ENCODE peak calls at places on chromosomes 11 and 22, in eight cellular contexts. A is GM23338, K is mesendoderm, T is tibial nerve, R is ovary, H is fibroblast of lung, Q is HAP-1, L is GM23248. D is an unnamed sample.

GRCh38 chr11:102883132-102883531 is 8.3 kb upstream of the MMP12 start:
- DNase-seq in A (no peak), K (no peak), T (no peak), R (no peak), H (no peak), Q (no peak), L (peak; percentile 30), D (no peak)

GRCh38 chr11:130874396-130874795 is 41.9 kb downstream of the SNX19 start:
- DNase-seq in A (no peak), K (peak; percentile 68), T (no peak), R (no peak), H (no peak), Q (no peak), L (peak; percentile 73), D (no peak)

GRCh38 chr22:37051629-37052385 is at the start of gene KCTD17:
- DNase-seq in A (peak; percentile 79), K (peak; percentile 76), T (peak; percentile 30), R (peak; percentile 63), H (peak; percentile 60), Q (peak; percentile 60), L (peak; percentile 94), D (no peak)

GRCh38 chr22:17349172-17349571 is 20.1 kb upstream of the CECR2 start:
- DNase-seq in A (no peak), K (no peak), T (no peak), R (no peak), H (no peak), Q (no peak), L (no peak), D (no peak)

GRCh38 chr11:129894281-129895125 is 875 bp downstream of the NFRKB start:
- DNase-seq in A (no peak), K (no peak), T (no peak), R (no peak), H (peak; percentile 4), Q (no peak), L (peak; percentile 59), D (no peak)

GRCh38 chr11:39678996-39679395 is 1780.5 kb downstream of the LRRC4C start:
- DNase-seq in A (no peak), K (no peak), T (no peak), R (no peak), H (no peak), Q (no peak), L (no peak), D (no peak)

GRCh38 chr11:13008625-13009475 is at the start of gene RASSF10:
- DNase-seq in A (peak; percentile 94), K (peak; percentile 95), T (no peak), R (no peak), H (no peak), Q (no peak), L (peak; percentile 35), D (peak; percentile 82)

GRCh38 chr11:92932023-92932422 is 37.4 kb upstream of the MTNR1B start:
- DNase-seq in A (no peak), K (peak; percentile 78), T (no peak), R (no peak), H (no peak), Q (no peak), L (peak; percentile 28), D (no peak)

GRCh38 chr22:28953976-28954880 is 70.9 kb downstream of the ZNRF3 start:
- DNase-seq in A (no peak), K (no peak), T (no peak), R (no peak), H (no peak), Q (no peak), L (no peak), D (no peak)

GRCh38 chr11:33893711-33894401 is 2.0 kb upstream of the LMO2 start:
- DNase-seq in A (no peak), K (no peak), T (no peak), R (no peak), H (no peak), Q (no peak), L (no peak), D (no peak)

GRCh38 chr11:118889796-118890195 is 6.1 kb downstream of the CXCR5 start:
- DNase-seq in A (no peak), K (peak; percentile 32), T (no peak), R (no peak), H (no peak), Q (no peak), L (peak; percentile 94), D (no peak)

GRCh38 chr11:280762-281485 is 2.7 kb downstream of the NLRP6 start:
- DNase-seq in A (peak; percentile 51), K (no peak), T (no peak), R (no peak), H (no peak), Q (no peak), L (peak; percentile 20), D (peak; percentile 57)

GRCh38 chr11:1916986-1917522 is 2.4 kb upstream of the TNNT3 start:
- DNase-seq in A (no peak), K (no peak), T (no peak), R (no peak), H (no peak), Q (no peak), L (no peak), D (no peak)

DNA sequence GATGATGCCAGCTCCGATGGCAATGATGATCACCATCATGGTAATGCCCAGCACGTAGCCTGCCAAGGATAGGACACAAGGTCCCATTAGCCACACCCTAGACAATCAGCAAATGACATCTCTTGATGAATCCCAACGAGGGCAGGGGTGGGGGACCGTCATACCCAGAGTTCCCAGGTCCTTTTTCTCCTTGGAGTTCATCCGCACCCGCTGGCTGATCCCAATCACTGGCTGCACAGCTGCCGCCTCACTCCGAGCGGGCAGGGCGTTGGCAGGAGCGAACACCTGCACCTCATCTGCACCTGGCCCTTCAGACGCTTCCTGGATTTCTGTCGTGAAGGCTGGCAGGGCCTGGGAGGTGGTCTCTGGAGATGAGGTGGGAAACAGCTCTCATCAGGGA is 3.0 kb downstream of the PIK3IP1 start:
- DNase-seq in A (no peak), K (no peak), T (no peak), R (no peak), H (no peak), Q (no peak), L (no peak), D (no peak)
- H3K4me1 ChIP-seq in A (peaks cover 8% of the 10 kb centered on the region), K (no peaks in the 10 kb centered on the region), T (peaks cover 58% of the 10 kb centered on the region), R (peaks cover 5% of the 10 kb centered on the region), H (peaks cover 2% of the 10 kb centered on the region), Q (peaks cover 18% of the 10 kb centered on the region), L (peaks cover 5% of the 10 kb centered on the region), D (peaks cover 6% of the 10 kb centered on the region)

DNA sequence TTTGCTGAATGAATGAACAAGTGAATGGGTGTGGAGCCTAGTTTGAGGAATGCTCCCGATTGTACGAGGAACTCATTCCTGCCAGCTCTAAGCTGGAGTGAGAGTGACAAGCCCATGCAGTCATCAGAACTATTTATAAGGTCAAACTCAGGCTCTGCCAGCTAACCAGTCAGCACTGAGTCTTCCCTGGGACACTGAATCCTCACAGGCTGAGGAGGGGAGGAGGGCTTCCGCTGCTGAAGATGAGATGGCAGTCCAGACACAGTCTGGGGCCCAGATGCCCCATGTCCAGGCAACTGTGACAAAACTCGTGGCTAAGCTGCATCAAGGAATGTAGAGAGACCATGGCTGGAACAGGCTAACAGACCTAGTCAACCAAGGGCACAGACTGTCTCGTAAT is 4.0 kb downstream of the LRP4 start:
- DNase-seq in A (no peak), K (peak; percentile 83), T (no peak), R (no peak), H (peak; percentile 39), Q (no peak), L (peak; percentile 89), D (no peak)
- H3K4me1 ChIP-seq in A (peaks cover 61% of the 10 kb centered on the region), K (peaks cover 21% of the 10 kb centered on the region), T (peaks cover 16% of the 10 kb centered on the region), R (no peaks in the 10 kb centered on the region), H (peaks cover 10% of the 10 kb centered on the region), Q (peaks cover 23% of the 10 kb centered on the region), L (peaks cover 28% of the 10 kb centered on the region), D (peaks cover 22% of the 10 kb centered on the region)

DNA sequence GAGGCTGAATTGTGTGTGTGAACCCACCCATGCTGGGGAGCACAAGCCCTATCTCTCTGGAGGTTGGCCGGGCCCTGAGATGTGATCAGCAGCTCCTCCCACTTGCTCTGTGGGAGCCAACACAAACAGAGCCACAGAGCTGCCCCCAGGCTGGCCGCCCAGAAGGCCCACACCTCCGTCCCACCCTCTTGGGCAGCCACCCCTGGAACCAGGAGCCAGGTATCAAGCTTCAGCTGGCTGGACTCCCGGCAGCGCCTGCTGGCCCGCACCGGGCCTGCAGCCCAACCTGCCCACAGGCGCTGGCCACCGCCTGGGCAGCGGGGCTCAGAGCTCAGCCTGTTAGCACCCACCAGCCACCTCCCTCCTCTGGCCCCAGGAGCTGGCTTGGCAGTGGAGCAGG is 451.0 kb downstream of the SOX6 start:
- DNase-seq in A (no peak), K (no peak), T (no peak), R (no peak), H (no peak), Q (no peak), L (no peak), D (no peak)
- H3K4me1 ChIP-seq in A (no peaks in the 10 kb centered on the region), K (peaks cover 6% of the 10 kb centered on the region), T (no peaks in the 10 kb centered on the region), R (no peaks in the 10 kb centered on the region), H (no peaks in the 10 kb centered on the region), Q (no peaks in the 10 kb centered on the region), L (no peaks in the 10 kb centered on the region), D (peaks cover 6% of the 10 kb centered on the region)

GRCh38 chr22:50528682-50529415 is 963 bp downstream of the TYMP start:
- DNase-seq in A (peak; percentile 30), K (no peak), T (no peak), R (no peak), H (no peak), Q (no peak), L (no peak), D (no peak)

GRCh38 chr22:50525991-50526848 is 822 bp upstream of the SCO2 start:
- DNase-seq in A (peak; percentile 75), K (peak; percentile 77), T (peak; percentile 48), R (peak; percentile 85), H (peak; percentile 72), Q (peak; percentile 69), L (peak; percentile 79), D (peak; percentile 81)

GRCh38 chr22:50525104-50525958 is at the start of gene SCO2:
- DNase-seq in A (peak; percentile 97), K (peak; percentile 98), T (peak; percentile 90), R (peak; percentile 98), H (peak; percentile 97), Q (peak; percentile 92), L (peak; percentile 99), D (peak; percentile 95)

GRCh38 chr22:50527921-50528681 is 1.7 kb downstream of the TYMP start:
- DNase-seq in A (peak; percentile 27), K (no peak), T (no peak), R (no peak), H (no peak), Q (no peak), L (no peak), D (no peak)

DNA sequence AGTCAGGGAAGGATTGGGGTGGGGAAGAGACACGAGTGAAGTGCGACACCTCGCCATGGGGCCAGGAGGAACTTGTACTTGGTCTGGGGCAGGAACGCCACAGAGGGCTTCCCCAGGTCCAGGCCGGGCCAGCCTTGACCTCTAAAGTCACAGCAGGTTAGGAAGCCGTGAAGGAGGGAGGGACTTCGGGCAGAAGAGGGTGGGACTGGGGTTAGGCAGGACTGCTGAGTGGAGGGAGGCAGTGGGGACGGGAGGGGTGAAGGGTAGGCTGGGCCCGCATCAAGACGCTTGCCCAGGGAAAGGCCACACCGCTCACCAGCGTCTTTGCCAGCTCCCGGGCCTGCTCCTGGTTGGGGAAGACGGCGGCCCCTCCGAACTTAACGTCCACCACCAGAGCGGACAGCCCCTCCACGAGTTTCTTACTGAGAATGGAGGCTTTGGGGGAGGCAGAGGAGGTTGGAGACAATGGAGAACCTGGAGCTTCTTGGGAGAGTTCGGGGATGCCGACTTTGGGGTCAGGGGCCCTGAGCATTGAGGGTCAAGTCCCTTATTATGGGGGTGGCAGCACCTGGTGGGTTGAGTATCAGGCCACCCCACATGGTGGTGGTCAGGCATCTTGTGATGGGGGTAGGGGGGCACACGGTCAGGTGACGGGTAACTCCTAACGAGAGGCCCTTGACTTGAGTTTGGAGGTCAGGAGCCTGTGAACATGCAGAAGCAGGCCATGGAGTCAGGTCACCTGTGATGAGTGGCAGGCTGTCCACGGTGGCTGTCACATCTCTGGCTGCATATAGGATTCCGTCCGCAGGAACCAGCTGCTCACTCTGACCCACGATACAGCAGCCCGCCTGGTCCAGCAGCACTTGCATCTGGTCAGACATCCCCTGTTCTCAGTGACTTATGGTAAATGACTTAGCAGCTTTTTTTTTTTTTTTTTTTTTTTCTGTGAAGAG is 1.7 kb upstream of the SCO2 start:
- DNase-seq in A (peak; percentile 67), K (peak; percentile 79), T (peak; percentile 36), R (no peak), H (peak; percentile 35), Q (peak; percentile 82), L (no peak), D (peak; percentile 66)
- H3K4me1 ChIP-seq in A (peaks cover 4% of the 10 kb centered on the region), K (peaks cover 6% of the 10 kb centered on the region), T (peaks cover 35% of the 10 kb centered on the region), R (peaks cover 28% of the 10 kb centered on the region), H (peaks cover 21% of the 10 kb centered on the region), Q (peaks cover 17% of the 10 kb centered on the region), L (no peaks in the 10 kb centered on the region), D (no peaks in the 10 kb centered on the region)

D was measured in RWPE2.